ENCODE peak calls at places on chromosomes 2 and 18, in seven cellular contexts. J is osteoblast, C is SK-N-SH, D is cardiac muscle cell, M is AG04450, L is heart right ventricle, I is left lung. U is an unnamed sample.
A peak's percentile ranks its signal among the peaks of the same experiment; 100 is the strongest.

GRCh38 chr2:30611572-30611971 is 164.5 kb downstream of the LCLAT1 start:
- DNase-seq in J (no peak), C (no peak), D (no peak), M (no peak), L (peak; percentile 25), I (peak; percentile 46), U (no peak)

GRCh38 chr2:227482638-227483340 is 10.8 kb downstream of the AGFG1 start:
- DNase-seq in J (peak; percentile 78), C (no peak), D (no peak), M (no peak), L (no peak), I (no peak), U (no peak)

GRCh38 chr18:42030586-42031182 is 75.7 kb downstream of the PIK3C3 start:
- DNase-seq in J (peak; percentile 70), C (peak; percentile 27), D (peak; percentile 41), M (no peak), L (no peak), I (no peak), U (no peak)

GRCh38 chr2:27681844-27682243 is 18.2 kb downstream of the SLC4A1AP start:
- DNase-seq in J (no peak), C (no peak), D (peak; percentile 49), M (no peak), L (no peak), I (no peak), U (no peak)

GRCh38 chr18:23191952-23192662 is 56.8 kb downstream of the CABLES1 start:
- DNase-seq in J (peak; percentile 89), C (peak; percentile 61), D (peak; percentile 92), M (peak; percentile 72), L (peak; percentile 74), I (peak; percentile 70), U (no peak)

GRCh38 chr18:12552884-12553242 is 105.0 kb downstream of the SPIRE1 start:
- DNase-seq in J (no peak), C (no peak), D (no peak), M (no peak), L (no peak), I (no peak), U (peak; percentile 63)

GRCh38 chr2:229160180-229160579 is 110.9 kb downstream of the PID1 start:
- DNase-seq in J (no peak), C (no peak), D (no peak), M (no peak), L (no peak), I (no peak), U (peak; percentile 33)

GRCh38 chr18:36468161-36468560 is 170.6 kb downstream of the FHOD3 start:
- DNase-seq in J (no peak), C (peak; percentile 79), D (peak; percentile 12), M (no peak), L (peak; percentile 75), I (no peak), U (no peak)

GRCh38 chr2:236977199-236977883 is 108.3 kb upstream of the COPS8 start:
- DNase-seq in J (no peak), C (no peak), D (peak; percentile 41), M (no peak), L (no peak), I (no peak), U (no peak)

GRCh38 chr2:177489719-177490301 is 97.2 kb downstream of the AGPS start:
- DNase-seq in J (no peak), C (peak; percentile 58), D (peak; percentile 68), M (no peak), L (peak; percentile 13), I (no peak), U (no peak)

GRCh38 chr18:477565-477964 is 22.9 kb downstream of the COLEC12 start:
- DNase-seq in J (no peak), C (no peak), D (no peak), M (no peak), L (no peak), I (no peak), U (no peak)

GRCh38 chr2:82896117-82896516 is 1563.0 kb downstream of the SUCLG1 start:
- DNase-seq in J (no peak), C (no peak), D (no peak), M (no peak), L (no peak), I (no peak), U (no peak)

GRCh38 chr2:239277401-239278085 is 123.3 kb downstream of the HDAC4 start:
- DNase-seq in J (no peak), C (no peak), D (no peak), M (no peak), L (no peak), I (no peak), U (no peak)

GRCh38 chr2:174035981-174036742 is 71.0 kb upstream of the SP3 start:
- DNase-seq in J (no peak), C (no peak), D (peak; percentile 64), M (no peak), L (no peak), I (no peak), U (no peak)

GRCh38 chr2:221780281-221780688 is 208.2 kb upstream of the EPHA4 start:
- DNase-seq in J (no peak), C (no peak), D (peak; percentile 3), M (peak; percentile 6), L (no peak), I (no peak), U (peak; percentile 25)

GRCh38 chr2:216134958-216135541 is 25.9 kb downstream of the XRCC5 start:
- DNase-seq in J (no peak), C (no peak), D (no peak), M (no peak), L (no peak), I (no peak), U (no peak)

GRCh38 chr2:216144857-216145256 is 35.7 kb downstream of the XRCC5 start:
- DNase-seq in J (no peak), C (no peak), D (no peak), M (no peak), L (no peak), I (no peak), U (no peak)

GRCh38 chr2:216142540-216142939 is 33.4 kb downstream of the XRCC5 start:
- DNase-seq in J (peak; percentile 50), C (no peak), D (no peak), M (peak; percentile 71), L (no peak), I (no peak), U (peak; percentile 22)

GRCh38 chr2:216144372-216144771 is 35.2 kb downstream of the XRCC5 start:
- DNase-seq in J (no peak), C (no peak), D (no peak), M (no peak), L (no peak), I (no peak), U (no peak)

GRCh38 chr2:216139884-216140283 is 30.7 kb downstream of the XRCC5 start:
- DNase-seq in J (no peak), C (peak; percentile 27), D (no peak), M (no peak), L (no peak), I (no peak), U (no peak)
- TF ChIP-seq CTCF in J (peak; percentile 31), C (peak; percentile 43), D (no peak), M (no peak), L (peak; percentile 20), I (no peak), U (peak; percentile 56)

DNA sequence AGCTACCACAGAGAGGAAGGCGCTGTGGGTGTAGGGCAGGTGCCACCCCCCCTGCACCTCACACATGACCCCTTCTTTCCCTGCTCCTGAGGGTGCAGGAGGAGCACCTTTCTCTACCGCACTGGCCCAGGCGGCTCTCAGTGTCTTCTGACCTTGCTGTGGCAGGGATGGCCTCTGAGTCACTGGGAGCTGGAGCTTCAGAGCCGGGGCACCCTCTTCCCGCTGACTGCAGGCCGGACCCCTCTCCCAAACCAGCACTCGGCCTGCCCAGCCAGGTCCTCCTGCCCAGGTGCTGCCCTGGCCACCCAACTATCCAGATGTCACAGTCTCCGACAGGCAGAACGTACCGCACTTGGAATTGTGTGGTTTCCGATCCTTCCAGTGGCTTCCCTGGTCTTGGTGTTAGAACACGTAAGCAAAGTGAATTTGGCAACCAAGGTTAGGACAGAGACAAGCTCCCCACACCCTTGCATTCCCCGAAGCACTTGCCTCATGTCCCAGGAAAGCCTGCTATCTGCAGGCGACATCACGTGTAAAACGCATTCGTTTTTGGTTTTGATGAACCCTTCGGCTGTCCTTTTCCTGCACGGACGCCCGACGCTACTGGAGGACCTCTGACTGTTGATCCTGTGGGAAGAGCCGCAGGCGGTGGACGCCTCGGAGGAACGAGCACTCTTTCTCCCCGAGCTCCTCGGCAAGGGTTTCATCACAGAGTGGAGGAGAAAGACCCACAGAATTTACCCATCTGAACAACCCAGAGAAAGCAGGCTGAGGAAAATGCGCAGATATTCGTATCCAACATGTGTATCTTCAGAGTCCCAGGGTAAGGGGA is 24.7 kb upstream of the KCNG2 start:
- DNase-seq in J (peak; percentile 65), C (no peak), D (no peak), M (no peak), L (no peak), I (no peak), U (no peak)
- H3K27me3 ChIP-seq in J (peaks cover 13% of the 10 kb centered on the region), C (peaks cover 74% of the 10 kb centered on the region), D (no peaks in the 10 kb centered on the region), M (peaks cover 26% of the 10 kb centered on the region), L (peaks cover 37% of the 10 kb centered on the region), I (no peaks in the 10 kb centered on the region), U (no peaks in the 10 kb centered on the region)

GRCh38 chr2:14583059-14583458 is 49.5 kb upstream of the LRATD1 start:
- DNase-seq in J (no peak), C (no peak), D (no peak), M (no peak), L (no peak), I (no peak), U (no peak)

GRCh38 chr2:14583802-14584201 is 48.7 kb upstream of the LRATD1 start:
- DNase-seq in J (no peak), C (no peak), D (no peak), M (no peak), L (no peak), I (no peak), U (no peak)

GRCh38 chr2:14587119-14587518 is 45.4 kb upstream of the LRATD1 start:
- DNase-seq in J (no peak), C (no peak), D (no peak), M (no peak), L (no peak), I (no peak), U (peak; percentile 79)
- H3K27ac ChIP-seq in J (no peak overlapping the region), C (no peak overlapping the region), D (no peak overlapping the region), M (no peak overlapping the region), L (no peak overlapping the region), I (no peak overlapping the region), U (peak overlapping the region; percentile 25)

GRCh38 chr2:218605438-218605837 is 2.3 kb upstream of the PLCD4 start:
- DNase-seq in J (no peak), C (peak; percentile 62), D (peak; percentile 24), M (peak; percentile 34), L (peak; percentile 23), I (no peak), U (no peak)

GRCh38 chr2:218607436-218608115 is at the start of gene PLCD4:
- DNase-seq in J (peak; percentile 94), C (peak; percentile 79), D (peak; percentile 69), M (peak; percentile 27), L (peak; percentile 15), I (peak; percentile 39), U (peak; percentile 77)
- TF ChIP-seq CTCF in J (no peak), C (peak; percentile 19), D (no peak), M (no peak), L (no peak), I (no peak), U (peak; percentile 11)

DNA sequence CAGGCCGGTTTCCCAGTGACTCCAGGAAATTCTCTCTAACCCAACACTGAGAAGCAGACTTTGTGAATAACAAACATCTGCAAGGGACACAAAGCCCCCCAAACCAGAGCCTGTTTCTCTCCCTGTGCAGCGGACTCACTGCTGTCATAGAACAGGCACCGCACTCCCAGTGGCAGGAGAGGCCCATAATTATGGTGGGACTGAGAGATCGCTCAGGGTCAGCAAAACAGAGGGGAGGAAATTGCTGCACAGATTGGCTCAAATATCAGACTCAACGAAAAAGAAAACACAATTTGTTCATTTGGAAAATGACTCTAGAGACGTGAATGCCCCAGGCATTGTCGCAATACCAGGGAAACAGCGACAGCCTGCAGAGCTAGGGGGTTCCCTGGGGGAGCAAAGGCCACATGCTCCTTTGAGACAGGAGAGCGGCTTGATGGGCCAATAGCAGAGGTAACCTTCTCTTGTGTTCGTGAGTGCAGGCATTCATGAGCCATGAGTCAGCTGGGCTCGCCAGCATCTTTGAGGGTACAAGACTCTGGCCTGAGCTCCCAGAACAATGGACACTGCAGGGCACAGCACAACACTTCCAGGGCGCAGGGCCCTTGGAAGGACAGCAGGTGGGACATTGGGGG is 143.3 kb upstream of the KLHL29 start:
- DNase-seq in J (peak; percentile 77), C (no peak), D (no peak), M (no peak), L (no peak), I (no peak), U (no peak)
- H3K27me3 ChIP-seq in J (no peaks in the 10 kb centered on the region), C (no peaks in the 10 kb centered on the region), D (no peaks in the 10 kb centered on the region), M (no peaks in the 10 kb centered on the region), L (no peaks in the 10 kb centered on the region), I (no peaks in the 10 kb centered on the region), U (no peaks in the 10 kb centered on the region)

U was measured in foreskin keratinocyte.